ENCODE peak calls at places on chromosomes 1 and 21, in five cellular contexts. F is effector memory CD8-positive, alpha-beta T cell; C is LoVo; S is kidney tubule cell; O is natural killer cell treated with Interleukin-12 subunit alpha and Interleukin-12 subunit beta and Interleukin-15 and Interleukin-18, amount 100 ng/mL, for 72 hours. E is an unnamed sample.

GRCh38 chr1:10796029-10796944 is at the start of gene CASZ1:
- DNase-seq in F (no peak), C (peak; percentile 93), S (peak; percentile 91), O (peak; percentile 39), E (peak; percentile 71)

GRCh38 chr1:44786138-44786840 is 1.7 kb downstream of the BEST4 start:
- DNase-seq in F (peak; percentile 83), C (peak; percentile 60), S (peak; percentile 80), O (peak; percentile 79), E (no peak)

GRCh38 chr1:92503043-92503925 is 16.6 kb upstream of the GFI1 start:
- DNase-seq in F (no peak), C (no peak), S (no peak), O (no peak), E (no peak)

GRCh38 chr1:225329041-225329440 is 98.8 kb downstream of the LBR start:
- DNase-seq in F (no peak), C (no peak), S (peak; percentile 28), O (no peak), E (no peak)

GRCh38 chr1:46005594-46005993 is 126.8 kb downstream of the PIK3R3 start:
- DNase-seq in F (no peak), C (no peak), S (no peak), O (no peak), E (no peak)

GRCh38 chr1:38084700-38085099 is 38.1 kb upstream of the POU3F1 start:
- DNase-seq in F (no peak), C (no peak), S (no peak), O (no peak), E (no peak)

GRCh38 chr1:29706936-29707335 is 470.6 kb downstream of the PTPRU start:
- DNase-seq in F (no peak), C (no peak), S (peak; percentile 60), O (peak; percentile 75), E (no peak)

GRCh38 chr1:197671140-197671539 is 104.1 kb downstream of the DENND1B start:
- DNase-seq in F (no peak), C (no peak), S (no peak), O (no peak), E (no peak)

GRCh38 chr1:59997479-59997878 is 70.9 kb upstream of the CYP2J2 start:
- DNase-seq in F (no peak), C (no peak), S (no peak), O (no peak), E (no peak)

GRCh38 chr1:244234009-244234643 is 183.0 kb downstream of the ZBTB18 start:
- DNase-seq in F (no peak), C (no peak), S (no peak), O (no peak), E (no peak)

GRCh38 chr1:230280054-230280795 is 145.9 kb downstream of the PGBD5 start:
- DNase-seq in F (no peak), C (no peak), S (no peak), O (no peak), E (no peak)

GRCh38 chr21:34822957-34823356 is 154.2 kb downstream of the CLIC6 start:
- DNase-seq in F (no peak), C (no peak), S (peak; percentile 63), O (no peak), E (no peak)

GRCh38 chr1:78070758-78071157 is 25.0 kb downstream of the GIPC2 start:
- DNase-seq in F (no peak), C (no peak), S (peak; percentile 74), O (no peak), E (peak; percentile 43)

GRCh38 chr1:47510282-47510811 is 72.5 kb downstream of the FOXD2 start:
- DNase-seq in F (no peak), C (no peak), S (no peak), O (no peak), E (no peak)

GRCh38 chr1:199811163-199811562 is 216.3 kb upstream of the NR5A2 start:
- DNase-seq in F (no peak), C (no peak), S (no peak), O (no peak), E (no peak)

GRCh38 chr1:93178418-93178817 is 1.8 kb downstream of the TMED5 start:
- DNase-seq in F (no peak), C (no peak), S (peak; percentile 4), O (no peak), E (no peak)

GRCh38 chr1:227273557-227273956 is 44.7 kb downstream of the CDC42BPA start:
- DNase-seq in F (no peak), C (peak; percentile 58), S (peak; percentile 34), O (no peak), E (no peak)

GRCh38 chr1:230747139-230747730 is at the start of gene CAPN9:
- DNase-seq in F (no peak), C (no peak), S (no peak), O (no peak), E (no peak)

GRCh38 chr1:6083801-6084467 is 38.2 kb downstream of the KCNAB2 start:
- DNase-seq in F (no peak), C (no peak), S (no peak), O (no peak), E (no peak)

GRCh38 chr21:43707462-43707861 is 11.5 kb upstream of the PDXK start:
- DNase-seq in F (no peak), C (no peak), S (no peak), O (no peak), E (no peak)

GRCh38 chr1:60503216-60503615 is 429.6 kb upstream of the C1orf87 start:
- DNase-seq in F (no peak), C (no peak), S (no peak), O (no peak), E (no peak)

GRCh38 chr1:90717665-90718410 is 736 bp upstream of the BARHL2 start:
- DNase-seq in F (no peak), C (no peak), S (no peak), O (no peak), E (no peak)

GRCh38 chr1:231940721-231941120 is 314.1 kb downstream of the DISC1 start:
- DNase-seq in F (no peak), C (no peak), S (no peak), O (no peak), E (no peak)

GRCh38 chr1:54934869-54935268 is 45.6 kb upstream of the TMEM61 start:
- DNase-seq in F (no peak), C (no peak), S (peak; percentile 84), O (no peak), E (peak; percentile 88)

GRCh38 chr1:64934115-64934880 is 32.1 kb downstream of the JAK1 start:
- DNase-seq in F (no peak), C (no peak), S (peak; percentile 67), O (no peak), E (peak; percentile 56)